ENCODE peak calls at places on chromosomes 5 and 9, in eight cellular contexts. E is ovary, A is endothelial cell of umbilical vein, Z is IMR-90, S is right lobe of liver, L is body of pancreas, Q is uterus, H is HCT116. U is an unnamed sample.

GRCh38 chr9:73183917-73184861 is 32.5 kb downstream of the ANXA1 start:
- DNase-seq in S (no peak), Z (peak), L (no peak), A (peak), E (no peak), Q (no peak), H (peak), U (peak)

GRCh38 chr5:89004379-89004778 is 121.4 kb upstream of the MEF2C start:
- DNase-seq in S (no peak), Z (no peak), H (no peak), L (no peak), A (no peak), E (no peak), Q (no peak), U (no peak)

GRCh38 chr5:174722500-174722899 is 1.9 kb upstream of the MSX2 start:
- DNase-seq in Q (no peak), H (no peak), S (no peak), Z (no peak), E (no peak), A (no peak), L (no peak), U (no peak)

GRCh38 chr5:9924614-9925013 is 294.5 kb upstream of the TAS2R1 start:
- DNase-seq in Z (peak), A (no peak), Q (no peak), H (peak), E (no peak), S (no peak), L (no peak), U (no peak)

GRCh38 chr5:67059747-67060490 is 136.7 kb downstream of the CD180 start:
- DNase-seq in S (no peak), Z (peak), E (no peak), Q (no peak), A (peak), L (no peak), H (no peak), U (no peak)

GRCh38 chr9:135136481-135136880 is 49.0 kb downstream of the OLFM1 start:
- DNase-seq in E (no peak), S (no peak), L (no peak), Z (no peak), Q (no peak), A (no peak), H (no peak), U (no peak)

GRCh38 chr9:96078866-96079505 is 203.5 kb downstream of the ERCC6L2 start:
- DNase-seq in H (no peak), Z (peak), E (peak), Q (peak), A (no peak), L (peak), S (no peak), U (no peak)

GRCh38 chr9:70470050-70471015 is 55.9 kb upstream of the KLF9 start:
- DNase-seq in L (peak), S (peak), Z (no peak), E (no peak), A (peak), Q (no peak), H (no peak), U (no peak)

GRCh38 chr9:78777747-78778146 is 480.8 kb downstream of the PSAT1 start:
- DNase-seq in A (no peak), S (no peak), E (no peak), L (no peak), H (no peak), Q (no peak), Z (no peak), U (no peak)

GRCh38 chr5:115831163-115831768 is 10.1 kb downstream of the ATG12 start:
- DNase-seq in Z (peak), S (no peak), L (peak), E (no peak), A (peak), H (no peak), Q (no peak), U (peak)

GRCh38 chr5:77881528-77881927 is 105.4 kb upstream of the TBCA start:
- DNase-seq in Q (no peak), A (peak), E (no peak), L (no peak), Z (peak), H (no peak), S (no peak), U (peak)

GRCh38 chr5:68007446-68007845 is 208.1 kb upstream of the PIK3R1 start:
- DNase-seq in Z (peak), A (no peak), Q (peak), L (peak), S (peak), H (no peak), E (no peak), U (no peak)

GRCh38 chr9:76338418-76338817 is 55.8 kb downstream of the RFK start:
- DNase-seq in H (no peak), Z (no peak), Q (no peak), L (no peak), A (no peak), S (no peak), E (no peak), U (no peak)

GRCh38 chr9:89601856-89602562 is 2.8 kb upstream of the GADD45G start:
- DNase-seq in H (no peak), Z (no peak), L (no peak), S (peak), A (no peak), Q (no peak), E (no peak), U (no peak)

GRCh38 chr9:136629879-136630661 is 32.6 kb upstream of the EGFL7 start:
- DNase-seq in Q (peak), S (peak), H (no peak), E (peak), A (peak), L (peak), Z (peak), U (no peak)

GRCh38 chr5:40679998-40680681 is 425 bp downstream of the PTGER4 start:
- DNase-seq in E (no peak), S (peak), H (no peak), A (no peak), Z (no peak), L (peak), Q (no peak), U (no peak)

GRCh38 chr9:84781431-84781830 is 111.9 kb downstream of the NTRK2 start:
- DNase-seq in H (no peak), Q (no peak), Z (no peak), L (no peak), E (no peak), A (peak), S (no peak), U (peak)

GRCh38 chr9:96461336-96461735 is 11.4 kb downstream of the HABP4 start:
- DNase-seq in L (no peak), E (no peak), Q (no peak), Z (no peak), S (no peak), H (no peak), A (no peak), U (no peak)

GRCh38 chr9:135926402-135927194 is 19.3 kb upstream of the CAMSAP1 start:
- DNase-seq in E (no peak), S (no peak), Z (peak), Q (no peak), L (peak), H (peak), A (peak), U (peak)

GRCh38 chr9:3246231-3246630 is 279.6 kb downstream of the RFX3 start:
- DNase-seq in Z (no peak), H (no peak), A (no peak), Q (no peak), L (no peak), E (no peak), S (no peak), U (no peak)

GRCh38 chr9:87122947-87123685 is 175.8 kb upstream of the GAS1 start:
- DNase-seq in H (no peak), Q (peak), S (no peak), Z (peak), L (peak), E (no peak), A (peak), U (no peak)

GRCh38 chr5:77635617-77636422 is 2.7 kb downstream of the OTP start:
- DNase-seq in E (no peak), S (no peak), Z (no peak), Q (no peak), L (no peak), H (no peak), A (no peak), U (peak)

GRCh38 chr5:110043025-110043424 is 353.3 kb downstream of the MAN2A1 start:
- DNase-seq in A (no peak), L (no peak), Z (no peak), H (no peak), Q (no peak), E (no peak), S (no peak), U (no peak)

GRCh38 chr9:23326597-23326996 is 499.4 kb downstream of the ELAVL2 start:
- DNase-seq in Z (no peak), L (no peak), Q (no peak), S (no peak), H (no peak), A (no peak), E (no peak), U (no peak)

GRCh38 chr9:17528859-17529258 is 50.0 kb upstream of the SH3GL2 start:
- DNase-seq in A (no peak), E (no peak), L (no peak), Q (no peak), Z (peak), S (no peak), H (no peak), U (peak)

GRCh38 chr5:157492886-157493285 is 32.9 kb downstream of the NIPAL4 start:
- DNase-seq in L (no peak), E (no peak), Q (no peak), S (no peak), Z (no peak), A (no peak), H (no peak), U (no peak)

GRCh38 chr5:78698218-78698751 is 49.7 kb upstream of the LHFPL2 start:
- DNase-seq in Q (no peak), S (no peak), H (no peak), A (peak), E (no peak), Z (peak), L (peak), U (no peak)

GRCh38 chr5:6570530-6570929 is 62.3 kb downstream of the NSUN2 start:
- DNase-seq in E (no peak), L (no peak), Q (no peak), H (no peak), Z (no peak), S (no peak), A (no peak), U (no peak)

GRCh38 chr9:131627846-131628820 is 82.8 kb downstream of the PRRT1B start:
- DNase-seq in E (no peak), L (peak), A (no peak), S (peak), Q (no peak), H (no peak), Z (peak), U (no peak)

GRCh38 chr5:172902497-172903472 is 56.4 kb upstream of the RPL26L1 start:
- DNase-seq in A (peak), H (peak), Q (peak), S (peak), Z (peak), L (peak), E (peak), U (peak)

GRCh38 chr5:78689893-78690592 is 41.5 kb upstream of the LHFPL2 start:
- DNase-seq in Z (no peak), E (no peak), S (no peak), Q (no peak), A (no peak), L (no peak), H (no peak), U (no peak)

GRCh38 chr9:25964239-25964638 is 286.0 kb upstream of the TUSC1 start:
- DNase-seq in A (peak), L (peak), S (no peak), Q (no peak), E (no peak), H (peak), Z (peak), U (peak)

DNA sequence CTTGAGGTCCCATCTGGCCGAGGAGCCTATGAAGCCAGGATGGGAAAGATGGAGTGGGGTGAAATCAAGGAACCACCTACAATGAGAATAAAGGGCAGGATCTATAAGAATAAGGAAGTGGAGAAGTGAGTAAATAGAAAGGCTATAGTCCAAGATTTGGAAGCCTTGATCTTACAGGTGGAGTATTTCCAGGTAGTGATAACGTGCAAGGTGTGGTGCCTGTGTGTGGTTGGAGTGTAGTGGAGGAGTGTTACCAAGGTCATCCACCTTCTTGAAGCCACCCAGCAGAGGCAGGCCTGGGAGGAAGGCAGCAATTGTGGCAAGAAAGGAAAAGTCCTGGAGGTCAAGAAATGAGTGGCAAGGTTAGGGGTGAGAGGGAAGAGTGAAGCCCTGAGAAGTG is 72.9 kb downstream of the IQGAP2 start:
- DNase-seq in Z (no peak), S (no peak), H (no peak), L (no peak), A (no peak), Q (no peak), E (no peak), U (no peak)
- TF ChIP-seq POLR2A in Z (no peak), S (no peak), H (no peak), L (no peak), A (no peak), Q (no peak), E (no peak), U (no peak)

GRCh38 chr5:135488727-135489465 is 36.7 kb upstream of the TIFAB start:
- DNase-seq in L (no peak), E (no peak), S (no peak), H (peak), Z (peak), Q (no peak), A (peak), U (no peak)

GRCh38 chr5:135486679-135487395 is 34.7 kb upstream of the TIFAB start:
- DNase-seq in S (no peak), H (no peak), E (no peak), A (no peak), Q (no peak), Z (no peak), L (no peak), U (no peak)

GRCh38 chr5:135487839-135488514 is 35.8 kb upstream of the TIFAB start:
- DNase-seq in H (no peak), L (no peak), A (no peak), S (no peak), Z (no peak), E (no peak), Q (no peak), U (no peak)

GRCh38 chr5:135484563-135485157 is 32.5 kb upstream of the TIFAB start:
- DNase-seq in A (no peak), H (no peak), S (no peak), Q (no peak), Z (no peak), E (no peak), L (no peak), U (no peak)

GRCh38 chr5:135486131-135486530 is 34.0 kb upstream of the TIFAB start:
- DNase-seq in H (no peak), Z (no peak), A (no peak), Q (no peak), S (no peak), E (no peak), L (no peak), U (no peak)
- TF ChIP-seq POLR2A in H (no peak), Z (no peak), A (no peak), Q (no peak), S (no peak), E (no peak), L (no peak), U (no peak)

GRCh38 chr9:125993423-125993935 is 246.3 kb downstream of the PBX3 start:
- DNase-seq in A (no peak), Q (no peak), Z (no peak), S (peak), L (no peak), H (no peak), E (no peak), U (no peak)
- TF ChIP-seq POLR2A in A (no peak), Q (no peak), Z (no peak), S (no peak), L (no peak), H (no peak), E (no peak), U (no peak)

DNA sequence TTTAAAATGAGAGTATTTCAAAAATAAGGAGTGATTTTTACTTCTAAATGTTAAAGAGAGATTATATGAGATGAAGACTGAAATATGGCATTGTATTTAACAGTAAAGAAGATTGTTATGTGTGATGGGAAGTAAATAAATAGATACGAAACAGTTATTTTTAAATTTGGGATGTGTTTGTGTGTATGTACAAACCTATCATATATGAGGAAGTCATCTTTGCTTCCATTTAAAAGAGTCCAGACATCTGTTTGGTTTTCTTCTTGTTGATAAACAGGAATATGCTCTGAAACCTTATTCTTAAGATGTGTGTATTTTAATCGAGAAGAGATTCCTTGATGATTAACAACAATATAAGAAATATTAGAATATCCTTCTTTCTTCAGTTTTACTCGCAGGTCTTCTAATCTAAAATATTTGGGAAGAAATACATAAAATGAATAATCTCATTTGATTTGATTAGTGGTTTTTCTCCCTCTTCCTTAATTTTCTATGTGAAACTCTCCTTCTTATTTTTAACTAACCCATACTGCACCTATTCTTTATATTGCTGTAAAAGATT is 4.9 kb downstream of the SELENOP start:
- DNase-seq in Q (no peak), H (no peak), A (no peak), S (no peak), L (no peak), E (no peak), Z (no peak), U (no peak)
- TF ChIP-seq POLR2A in Q (no peak), H (no peak), A (no peak), S (no peak), L (no peak), E (no peak), Z (no peak), U (no peak)

GRCh38 chr9:14782652-14783051 is 60.1 kb upstream of the CER1 start:
- DNase-seq in E (no peak), H (no peak), L (no peak), A (no peak), Z (no peak), Q (no peak), S (no peak), U (no peak)

GRCh38 chr9:14775917-14776316 is 53.4 kb upstream of the CER1 start:
- DNase-seq in S (no peak), H (no peak), L (no peak), Q (no peak), E (no peak), Z (no peak), A (no peak), U (no peak)

GRCh38 chr9:14780251-14780650 is 57.7 kb upstream of the CER1 start:
- DNase-seq in E (no peak), S (no peak), Z (no peak), L (no peak), Q (no peak), H (no peak), A (no peak), U (no peak)

GRCh38 chr9:14778565-14778964 is 56.0 kb upstream of the CER1 start:
- DNase-seq in Z (no peak), H (no peak), E (no peak), S (no peak), Q (no peak), A (no peak), L (no peak), U (no peak)

GRCh38 chr9:14779566-14780022 is 57.1 kb upstream of the CER1 start:
- DNase-seq in H (no peak), Z (no peak), A (no peak), S (no peak), Q (no peak), E (no peak), L (no peak), U (no peak)
- TF ChIP-seq POLR2A in H (no peak), Z (no peak), A (no peak), S (no peak), Q (no peak), E (no peak), L (no peak), U (no peak)

U was measured in erythroblast.